ENCODE peak calls at places on chromosomes 12 and 14, in ten cellular contexts. C is GM23248; W is prostate gland; U is CD4-positive, CD25-positive, alpha-beta regulatory T cell; E is kidney; X is heart right ventricle; I is psoas muscle; B is CD4-positive, alpha-beta memory T cell; M is ovary; Z is IMR-90. H is an unnamed sample.

GRCh38 chr14:52844262-52845060 is 53.1 kb upstream of the GNPNAT1 start:
- DNase-seq in C (peak; percentile 37), W (peak; percentile 10), U (no peak), E (no peak), X (peak; percentile 8), I (no peak), B (no peak), M (no peak), Z (no peak), H (no peak)

GRCh38 chr14:85471744-85472143 is 58.2 kb upstream of the FLRT2 start:
- DNase-seq in C (peak; percentile 84), W (no peak), U (no peak), E (no peak), X (peak; percentile 36), I (no peak), B (no peak), M (no peak), Z (peak; percentile 94), H (peak; percentile 58)

GRCh38 chr14:106556665-106557289 is 1030.4 kb downstream of the TMEM121 start:
- DNase-seq in C (no peak), W (peak; percentile 35), U (peak; percentile 36), E (peak; percentile 64), X (no peak), I (no peak), B (peak; percentile 59), M (peak; percentile 16), Z (no peak), H (peak; percentile 55)

GRCh38 chr12:87848248-87848868 is 180.8 kb downstream of the C12orf50 start:
- DNase-seq in C (peak; percentile 67), W (peak; percentile 7), U (no peak), E (no peak), X (peak; percentile 5), I (no peak), B (peak; percentile 30), M (no peak), Z (peak; percentile 82), H (no peak)

GRCh38 chr12:108234155-108234554 is 105.0 kb downstream of the CMKLR1 start:
- DNase-seq in C (peak; percentile 40), W (no peak), U (no peak), E (no peak), X (peak; percentile 27), I (peak; percentile 58), B (no peak), M (no peak), Z (no peak), H (no peak)

GRCh38 chr14:24695265-24696241 is 61.6 kb upstream of the GZMB start:
- DNase-seq in C (no peak), W (no peak), U (no peak), E (no peak), X (no peak), I (no peak), B (no peak), M (no peak), Z (no peak), H (no peak)

GRCh38 chr14:22526210-22526609 is 62.8 kb downstream of the DAD1 start:
- DNase-seq in C (no peak), W (no peak), U (no peak), E (no peak), X (no peak), I (no peak), B (no peak), M (no peak), Z (no peak), H (no peak)

GRCh38 chr14:58805057-58805456 is 167.3 kb downstream of the DACT1 start:
- DNase-seq in C (peak; percentile 62), W (no peak), U (no peak), E (no peak), X (no peak), I (no peak), B (no peak), M (no peak), Z (peak; percentile 4), H (no peak)

GRCh38 chr14:59768855-59769254 is 101.7 kb downstream of the RTN1 start:
- DNase-seq in C (no peak), W (no peak), U (no peak), E (no peak), X (no peak), I (no peak), B (no peak), M (no peak), Z (peak; percentile 5), H (no peak)

GRCh38 chr14:90559811-90560492 is 163.1 kb downstream of the CALM1 start:
- DNase-seq in C (no peak), W (no peak), U (no peak), E (no peak), X (no peak), I (peak; percentile 26), B (no peak), M (no peak), Z (no peak), H (no peak)

GRCh38 chr12:5985471-5985870 is 40.4 kb upstream of the ANO2 start:
- DNase-seq in C (no peak), W (no peak), U (no peak), E (no peak), X (no peak), I (no peak), B (no peak), M (no peak), Z (no peak), H (no peak)

GRCh38 chr12:99966429-99966828 is 18.3 kb downstream of the ANKS1B start:
- DNase-seq in C (no peak), W (no peak), U (no peak), E (no peak), X (no peak), I (no peak), B (no peak), M (no peak), Z (no peak), H (no peak)

GRCh38 chr12:49750027-49750977 is 8.9 kb downstream of the TMBIM6 start:
- DNase-seq in C (peak; percentile 92), W (no peak), U (peak; percentile 13), E (no peak), X (no peak), I (no peak), B (peak; percentile 35), M (no peak), Z (peak; percentile 80), H (no peak)

GRCh38 chr14:97164014-97164413 is 366.8 kb downstream of the VRK1 start:
- DNase-seq in C (peak; percentile 2), W (no peak), U (no peak), E (no peak), X (no peak), I (no peak), B (no peak), M (no peak), Z (no peak), H (no peak)

GRCh38 chr12:46956451-46957035 is 122.9 kb upstream of the PCED1B start:
- DNase-seq in C (no peak), W (no peak), U (no peak), E (no peak), X (no peak), I (no peak), B (no peak), M (no peak), Z (no peak), H (peak; percentile 100)

GRCh38 chr14:70658899-70659298 is 17.2 kb downstream of the TTC9 start:
- DNase-seq in C (no peak), W (no peak), U (no peak), E (no peak), X (no peak), I (no peak), B (peak; percentile 27), M (no peak), Z (no peak), H (no peak)

GRCh38 chr12:132453361-132454133 is 36.4 kb upstream of the FBRSL1 start:
- DNase-seq in C (peak; percentile 86), W (no peak), U (no peak), E (peak; percentile 49), X (no peak), I (no peak), B (no peak), M (no peak), Z (peak; percentile 44), H (no peak)

GRCh38 chr12:82146740-82147139 is 211.4 kb downstream of the CCDC59 start:
- DNase-seq in C (no peak), W (no peak), U (no peak), E (no peak), X (no peak), I (no peak), B (no peak), M (no peak), Z (no peak), H (no peak)

GRCh38 chr14:102848830-102849521 is 71.7 kb downstream of the TRAF3 start:
- DNase-seq in C (no peak), W (no peak), U (no peak), E (no peak), X (peak; percentile 32), I (peak; percentile 61), B (no peak), M (peak; percentile 30), Z (no peak), H (no peak)

GRCh38 chr12:122754790-122755189 is 2.2 kb downstream of the DENR start:
- DNase-seq in C (no peak), W (no peak), U (no peak), E (no peak), X (no peak), I (no peak), B (no peak), M (no peak), Z (no peak), H (no peak)
- H3K36me3 ChIP-seq in C (peaks cover 44% of the 10 kb centered on the region), W (no peaks in the 10 kb centered on the region), U (peaks cover 43% of the 10 kb centered on the region), E (peaks cover 22% of the 10 kb centered on the region), X (no peaks in the 10 kb centered on the region), I (peaks cover 4% of the 10 kb centered on the region), B (peaks cover 37% of the 10 kb centered on the region), M (no peaks in the 10 kb centered on the region), Z (peaks cover 20% of the 10 kb centered on the region), H (peaks cover 65% of the 10 kb centered on the region)

DNA sequence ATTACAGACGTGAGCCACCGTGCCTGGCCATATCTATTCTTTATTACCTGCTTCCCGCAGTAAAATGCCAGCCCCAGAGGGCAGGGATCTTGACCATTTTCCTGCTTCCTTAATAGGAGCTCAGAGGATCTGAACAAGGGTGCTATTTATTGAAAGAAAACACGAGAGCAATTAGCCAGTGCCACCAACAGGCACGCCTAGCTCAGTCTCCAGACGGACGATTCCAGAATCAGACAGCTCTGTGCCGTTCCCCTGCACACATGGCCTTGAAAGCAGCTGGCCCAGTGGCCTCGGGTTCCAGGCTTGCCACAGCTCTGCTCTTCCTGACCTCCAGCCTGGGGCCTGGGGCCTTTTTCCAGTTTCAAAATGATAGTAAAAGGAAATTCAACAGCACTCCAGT is 135.2 kb upstream of the RFLNA start:
- DNase-seq in C (no peak), W (no peak), U (no peak), E (no peak), X (no peak), I (no peak), B (no peak), M (peak; percentile 44), Z (no peak), H (no peak)
- H3K27ac ChIP-seq in C (no peak overlapping the region), W (no peak overlapping the region), U (no peak overlapping the region), E (no peak overlapping the region), X (no peak overlapping the region), I (no peak overlapping the region), B (no peak overlapping the region), M (no peak overlapping the region), Z (no peak overlapping the region), H (no peak overlapping the region)

GRCh38 chr12:1927051-1927680 is 8.7 kb upstream of the CACNA2D4 start:
- DNase-seq in C (no peak), W (no peak), U (no peak), E (no peak), X (no peak), I (peak; percentile 15), B (no peak), M (peak; percentile 0), Z (no peak), H (no peak)
- H3K4me1 ChIP-seq in C (peaks cover 6% of the 10 kb centered on the region), W (no peaks in the 10 kb centered on the region), U (no peaks in the 10 kb centered on the region), E (peaks cover 3% of the 10 kb centered on the region), X (peaks cover 47% of the 10 kb centered on the region), I (peaks cover 33% of the 10 kb centered on the region), B (peaks cover 6% of the 10 kb centered on the region), M (no peaks in the 10 kb centered on the region), Z (no peaks in the 10 kb centered on the region), H (no peaks in the 10 kb centered on the region)

GRCh38 chr14:35835208-35835982 is 9.3 kb downstream of the BRMS1L start:
- DNase-seq in C (no peak), W (no peak), U (no peak), E (no peak), X (no peak), I (no peak), B (no peak), M (no peak), Z (no peak), H (no peak)
- H3K36me3 ChIP-seq in C (peaks cover 14% of the 10 kb centered on the region), W (no peaks in the 10 kb centered on the region), U (peaks cover 13% of the 10 kb centered on the region), E (peaks cover 6% of the 10 kb centered on the region), X (no peaks in the 10 kb centered on the region), I (no peaks in the 10 kb centered on the region), B (peaks cover 3% of the 10 kb centered on the region), M (no peaks in the 10 kb centered on the region), Z (peaks cover 1% of the 10 kb centered on the region), H (peaks cover 52% of the 10 kb centered on the region)

H was measured in SJSA1.